ENCODE peak calls at places on chromosome 1, in five cellular contexts. N is heart right ventricle, T is AG04449, I is uterus, O is IMR-90. X is an unnamed sample.

GRCh38 chr1:231584117-231584516 is 42.5 kb upstream of the DISC1 start:
- DNase-seq in I (no peak), O (peak), N (no peak), T (peak), X (no peak)

GRCh38 chr1:114756009-114756892 is 1.5 kb downstream of the CSDE1 start:
- DNase-seq in T (no peak), O (peak), N (no peak), I (no peak), X (no peak)

GRCh38 chr1:53807916-53808315 is 30.2 kb downstream of the NDC1 start:
- DNase-seq in T (peak), I (no peak), O (peak), N (no peak), X (peak)

GRCh38 chr1:175072131-175072941 is 4.7 kb downstream of the TNN start:
- DNase-seq in T (peak), N (no peak), O (peak), I (peak), X (peak)

GRCh38 chr1:13735168-13735930 is 35.4 kb downstream of the PRDM2 start:
- DNase-seq in I (no peak), O (no peak), N (no peak), T (no peak), X (no peak)

GRCh38 chr1:116931016-116931918 is 21.6 kb downstream of the PTGFRN start:
- DNase-seq in I (no peak), O (no peak), N (no peak), T (no peak), X (no peak)

GRCh38 chr1:196056966-196057365 is 551.3 kb downstream of the KCNT2 start:
- DNase-seq in N (no peak), O (no peak), T (no peak), I (no peak), X (no peak)

GRCh38 chr1:3669971-3670431 is 17.7 kb downstream of the TP73 start:
- DNase-seq in N (no peak), I (no peak), T (no peak), O (no peak), X (no peak)

GRCh38 chr1:170734412-170735175 is 70.7 kb downstream of the PRRX1 start:
- DNase-seq in O (peak), I (no peak), T (no peak), N (no peak), X (no peak)

GRCh38 chr1:98920441-98921110 is 84.1 kb downstream of the PLPPR5 start:
- DNase-seq in O (peak), T (peak), I (no peak), N (no peak), X (peak)

GRCh38 chr1:72567511-72567910 is 285.2 kb upstream of the NEGR1 start:
- DNase-seq in I (no peak), O (peak), N (no peak), T (no peak), X (peak)

GRCh38 chr1:229642376-229642775 is 16.3 kb downstream of the URB2 start:
- DNase-seq in N (no peak), I (no peak), T (no peak), O (no peak), X (no peak)

GRCh38 chr1:98975113-98975512 is 29.5 kb downstream of the PLPPR5 start:
- DNase-seq in O (no peak), I (no peak), T (no peak), N (no peak), X (no peak)

GRCh38 chr1:19260211-19261138 is 8.9 kb downstream of the MRTO4 start:
- DNase-seq in N (no peak), T (peak), O (peak), I (no peak), X (peak)

GRCh38 chr1:154198756-154199562 is 7.1 kb upstream of the TPM3 start:
- DNase-seq in O (peak), N (no peak), T (no peak), I (no peak), X (no peak)

GRCh38 chr1:174206148-174206826 is 47.0 kb downstream of the RABGAP1L start:
- DNase-seq in T (no peak), N (no peak), I (no peak), O (no peak), X (no peak)

DNA sequence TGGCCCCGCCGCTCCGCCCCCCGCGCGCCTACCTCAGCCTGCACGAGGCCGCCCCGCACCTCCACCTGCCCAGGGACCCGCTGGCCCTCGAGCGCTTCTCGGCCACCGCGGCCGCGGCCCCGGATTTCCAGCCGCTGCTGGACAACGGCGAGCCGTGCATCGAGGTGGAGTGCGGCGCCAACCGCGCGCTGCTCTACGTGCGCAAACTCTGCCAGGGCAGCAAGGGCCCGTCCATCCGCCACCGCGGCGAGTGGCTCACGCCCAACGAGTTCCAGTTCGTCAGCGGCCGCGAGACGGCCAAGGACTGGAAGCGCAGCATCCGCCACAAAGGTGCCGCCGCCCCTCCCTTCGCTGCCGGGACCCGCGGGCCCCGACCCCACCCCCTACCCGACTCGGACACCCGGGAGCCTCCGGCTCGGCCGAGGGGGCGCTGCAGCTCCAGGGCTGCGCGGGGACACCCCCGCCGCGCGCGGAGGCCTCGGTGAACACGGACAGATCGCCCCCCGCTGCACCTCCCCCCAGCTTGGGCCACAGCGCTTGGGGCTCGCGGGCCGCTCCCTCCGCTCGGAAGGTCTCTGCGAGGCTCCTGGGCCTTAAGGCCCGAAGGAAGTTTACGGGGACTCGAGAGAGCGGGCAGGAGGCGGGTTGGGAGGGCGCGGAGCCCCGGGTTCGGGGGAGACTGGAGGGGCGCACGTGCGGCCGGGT is 1.0 kb downstream of the SAMD11 start:
- DNase-seq in T (no peak), O (peak), I (peak), N (peak), X (no peak)
- TF ChIP-seq CTCF in T (no peak), O (peak), I (no peak), N (peak), X (no peak)

DNA sequence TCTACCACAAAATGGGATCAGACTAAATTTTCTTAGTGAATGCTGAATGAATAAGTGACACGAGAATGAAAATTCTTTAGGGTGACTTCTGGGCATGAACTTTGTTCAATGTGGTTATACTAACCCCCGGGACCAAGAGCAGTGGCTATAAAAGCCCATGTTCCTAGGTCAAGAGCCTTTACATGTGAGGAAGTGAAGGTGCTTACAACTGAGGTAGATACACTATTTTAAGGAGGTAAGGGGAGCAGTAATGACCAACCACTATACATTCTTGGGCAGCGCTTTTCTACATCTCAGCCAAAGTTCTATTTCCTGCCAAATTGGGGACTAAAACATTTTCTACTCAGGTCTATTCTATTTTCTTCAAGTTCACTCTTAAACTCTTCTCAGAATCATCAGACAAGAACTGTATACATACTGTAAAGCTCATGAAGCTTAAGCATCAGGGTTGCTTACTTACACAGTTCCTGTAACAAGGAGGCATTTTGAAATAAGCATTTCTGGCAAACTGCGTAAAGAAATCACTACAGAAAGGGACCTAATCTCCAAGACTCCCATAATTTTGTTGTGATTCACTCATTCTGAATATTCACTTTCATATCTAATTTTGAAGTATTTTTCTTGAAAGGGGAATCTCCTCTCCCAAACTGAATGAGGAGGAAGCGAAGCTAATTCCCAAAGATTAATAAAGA is 8.5 kb upstream of the ARHGAP29 start:
- DNase-seq in N (no peak), I (no peak), T (no peak), O (peak), X (no peak)
- H3K4me3 ChIP-seq in N (peak), I (peak), T (peak), O (no peak), X (peak)

GRCh38 chr1:210335001-210335400 is 6.3 kb downstream of the HHAT start:
- DNase-seq in I (no peak), N (no peak), T (no peak), O (no peak), X (no peak)

GRCh38 chr1:210328746-210329488 is at the start of gene HHAT:
- DNase-seq in O (peak), T (no peak), I (peak), N (peak), X (no peak)

GRCh38 chr1:210330279-210330866 is 1.7 kb downstream of the HHAT start:
- DNase-seq in I (no peak), N (no peak), T (no peak), O (peak), X (no peak)

GRCh38 chr1:210332719-210333398 is 4.2 kb downstream of the HHAT start:
- DNase-seq in I (no peak), O (no peak), T (no peak), N (no peak), X (no peak)

GRCh38 chr1:210332233-210332632 is 3.5 kb downstream of the HHAT start:
- DNase-seq in N (no peak), T (no peak), O (no peak), I (no peak), X (no peak)
- TF ChIP-seq CTCF in N (no peak), T (no peak), O (no peak), I (no peak), X (no peak)

DNA sequence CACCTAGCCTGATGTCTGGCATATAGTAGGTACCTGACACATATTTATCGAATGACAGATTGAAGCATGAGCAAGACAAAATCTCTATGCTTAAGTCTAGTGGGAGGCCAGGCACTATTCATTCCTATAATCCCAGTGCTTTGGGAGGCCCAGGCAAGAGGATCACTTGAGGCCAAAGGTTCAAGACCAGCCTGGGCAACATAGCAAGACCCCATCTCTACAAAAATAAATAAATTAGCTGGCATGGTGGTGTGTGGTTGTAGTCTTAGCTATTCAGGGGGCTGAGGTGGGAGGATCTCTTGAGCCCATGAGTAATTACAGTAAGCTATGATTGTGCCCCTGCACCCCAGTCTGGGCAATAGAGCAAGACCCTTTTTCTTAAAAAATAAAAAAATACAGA is 23.2 kb upstream of the TUT4 start:
- DNase-seq in N (no peak), T (no peak), I (no peak), O (no peak), X (no peak)
- H3K4me3 ChIP-seq in N (no peak), T (no peak), I (no peak), O (no peak), X (no peak)

X was measured in HFF-Myc.